ENCODE peak calls at places on chromosome 19, in four cellular contexts. One of them, this sample, is unnamed.

GRCh38 chr19:11382898-11383705 is 1.0 kb downstream of the EPOR start:
- DNase-seq in heart left ventricle: peak; percentile 83
- DNase-seq in GM12891: no peak
- DNase-seq in Peyer's patch: peak; percentile 73
- DNase-seq in this sample: no peak

GRCh38 chr19:33879818-33880575 is 83.3 kb downstream of the KCTD15 start:
- DNase-seq in heart left ventricle: no peak
- DNase-seq in GM12891: peak; percentile 25
- DNase-seq in Peyer's patch: no peak
- DNase-seq in this sample: no peak

GRCh38 chr19:4754248-4754647 is 30.6 kb upstream of the DPP9 start:
- DNase-seq in heart left ventricle: no peak
- DNase-seq in GM12891: no peak
- DNase-seq in Peyer's patch: no peak
- DNase-seq in this sample: no peak

GRCh38 chr19:44600466-44600865 is 12.9 kb upstream of the IGSF23 start:
- DNase-seq in heart left ventricle: no peak
- DNase-seq in GM12891: no peak
- DNase-seq in Peyer's patch: no peak
- DNase-seq in this sample: no peak

GRCh38 chr19:58356971-58357797 is 3.9 kb upstream of the A1BG start:
- DNase-seq in heart left ventricle: peak; percentile 64
- DNase-seq in GM12891: no peak
- DNase-seq in Peyer's patch: no peak
- DNase-seq in this sample: no peak

GRCh38 chr19:10289836-10290438 is at the start of gene ICAM5:
- DNase-seq in heart left ventricle: no peak
- DNase-seq in GM12891: no peak
- DNase-seq in Peyer's patch: no peak
- DNase-seq in this sample: peak; percentile 55

GRCh38 chr19:29260477-29261317 is 47.7 kb upstream of the UQCRFS1 start:
- DNase-seq in heart left ventricle: no peak
- DNase-seq in GM12891: no peak
- DNase-seq in Peyer's patch: no peak
- DNase-seq in this sample: peak; percentile 38

GRCh38 chr19:16115309-16116039 is 3.8 kb downstream of the RAB8A start:
- DNase-seq in heart left ventricle: no peak
- DNase-seq in GM12891: no peak
- DNase-seq in Peyer's patch: peak; percentile 75
- DNase-seq in this sample: no peak

GRCh38 chr19:5077209-5077515 is 108.2 kb downstream of the KDM4B start:
- DNase-seq in heart left ventricle: no peak
- DNase-seq in GM12891: no peak
- DNase-seq in Peyer's patch: no peak
- DNase-seq in this sample: no peak

GRCh38 chr19:11581740-11582139 is 4.3 kb upstream of the ACP5 start:
- DNase-seq in heart left ventricle: no peak
- DNase-seq in GM12891: peak; percentile 50
- DNase-seq in Peyer's patch: peak; percentile 86
- DNase-seq in this sample: no peak

GRCh38 chr19:29517412-29517811 is 8.4 kb upstream of the VSTM2B start:
- DNase-seq in heart left ventricle: peak; percentile 33
- DNase-seq in GM12891: no peak
- DNase-seq in Peyer's patch: no peak
- DNase-seq in this sample: no peak

GRCh38 chr19:29775575-29775900 is 36.3 kb upstream of the CCNE1 start:
- DNase-seq in heart left ventricle: peak; percentile 20
- DNase-seq in GM12891: no peak
- DNase-seq in Peyer's patch: no peak
- DNase-seq in this sample: no peak

GRCh38 chr19:5988520-5989387 is 10.8 kb upstream of the RANBP3 start:
- DNase-seq in heart left ventricle: no peak
- DNase-seq in GM12891: no peak
- DNase-seq in Peyer's patch: no peak
- DNase-seq in this sample: no peak

GRCh38 chr19:43809762-43810696 is 7.8 kb upstream of the LYPD5 start:
- DNase-seq in heart left ventricle: no peak
- DNase-seq in GM12891: no peak
- DNase-seq in Peyer's patch: no peak
- DNase-seq in this sample: no peak

GRCh38 chr19:15123900-15124299 is 16.7 kb downstream of the SYDE1 start:
- DNase-seq in heart left ventricle: peak; percentile 86
- DNase-seq in GM12891: no peak
- DNase-seq in Peyer's patch: no peak
- DNase-seq in this sample: no peak

GRCh38 chr19:13633109-13633508 is 126.8 kb upstream of the CACNA1A start:
- DNase-seq in heart left ventricle: no peak
- DNase-seq in GM12891: no peak
- DNase-seq in Peyer's patch: peak; percentile 75
- DNase-seq in this sample: no peak

GRCh38 chr19:55175117-55175867 is 4.8 kb downstream of the SYT5 start:
- DNase-seq in heart left ventricle: no peak
- DNase-seq in GM12891: no peak
- DNase-seq in Peyer's patch: no peak
- DNase-seq in this sample: no peak

GRCh38 chr19:4196587-4197148 is 14.2 kb downstream of the ANKRD24 start:
- DNase-seq in heart left ventricle: no peak
- DNase-seq in GM12891: no peak
- DNase-seq in Peyer's patch: no peak
- DNase-seq in this sample: no peak

GRCh38 chr19:53994811-53995210 is 3.4 kb downstream of the CACNG6 start:
- DNase-seq in heart left ventricle: no peak
- DNase-seq in GM12891: no peak
- DNase-seq in Peyer's patch: no peak
- DNase-seq in this sample: no peak

GRCh38 chr19:57241181-57241580 is 749 bp downstream of the ZNF805 start:
- DNase-seq in heart left ventricle: no peak
- DNase-seq in GM12891: no peak
- DNase-seq in Peyer's patch: no peak
- DNase-seq in this sample: no peak

GRCh38 chr19:13002389-13002898 is 7.2 kb downstream of the NFIX start:
- DNase-seq in heart left ventricle: peak; percentile 72
- DNase-seq in GM12891: no peak
- DNase-seq in Peyer's patch: no peak
- DNase-seq in this sample: no peak

GRCh38 chr19:32718286-32718685 is 1.3 kb upstream of the TDRD12 start:
- DNase-seq in heart left ventricle: no peak
- DNase-seq in GM12891: no peak
- DNase-seq in Peyer's patch: no peak
- DNase-seq in this sample: no peak

GRCh38 chr19:2215281-2215751 is 20.8 kb downstream of the PLEKHJ1 start:
- DNase-seq in heart left ventricle: no peak
- DNase-seq in GM12891: no peak
- DNase-seq in Peyer's patch: no peak
- DNase-seq in this sample: no peak

GRCh38 chr19:33216198-33216830 is 9.3 kb downstream of the SLC7A10 start:
- DNase-seq in heart left ventricle: no peak
- DNase-seq in GM12891: no peak
- DNase-seq in Peyer's patch: no peak
- DNase-seq in this sample: no peak

GRCh38 chr19:46116121-46116520 is 8.4 kb downstream of the IGFL3 start:
- DNase-seq in heart left ventricle: no peak
- DNase-seq in GM12891: no peak
- DNase-seq in Peyer's patch: no peak
- DNase-seq in this sample: no peak

GRCh38 chr19:40808497-40808896 is 9.5 kb downstream of the EGLN2 start:
- DNase-seq in heart left ventricle: no peak
- DNase-seq in GM12891: no peak
- DNase-seq in Peyer's patch: no peak
- DNase-seq in this sample: no peak

GRCh38 chr19:40810160-40810559 is 11.2 kb downstream of the EGLN2 start:
- DNase-seq in heart left ventricle: no peak
- DNase-seq in GM12891: no peak
- DNase-seq in Peyer's patch: no peak
- DNase-seq in this sample: no peak

GRCh38 chr19:40809358-40810086 is 10.5 kb downstream of the EGLN2 start:
- DNase-seq in heart left ventricle: no peak
- DNase-seq in GM12891: no peak
- DNase-seq in Peyer's patch: no peak
- DNase-seq in this sample: no peak

GRCh38 chr19:40813182-40813581 is 14.2 kb downstream of the EGLN2 start:
- DNase-seq in heart left ventricle: no peak
- DNase-seq in GM12891: no peak
- DNase-seq in Peyer's patch: no peak
- DNase-seq in this sample: no peak

GRCh38 chr19:40811478-40812341 is 12.7 kb downstream of the EGLN2 start:
- DNase-seq in heart left ventricle: no peak
- DNase-seq in GM12891: no peak
- DNase-seq in Peyer's patch: no peak
- DNase-seq in this sample: no peak
- TF ChIP-seq POLR2A in heart left ventricle: no peak
- TF ChIP-seq POLR2A in GM12891: no peak
- TF ChIP-seq POLR2A in Peyer's patch: no peak
- TF ChIP-seq POLR2A in this sample: no peak

GRCh38 chr19:52171321-52172169 is at the start of gene ZNF836:
- DNase-seq in heart left ventricle: peak; percentile 93
- DNase-seq in GM12891: peak; percentile 80
- DNase-seq in Peyer's patch: peak; percentile 96
- DNase-seq in this sample: peak; percentile 89
- TF ChIP-seq POLR2A in heart left ventricle: no peak
- TF ChIP-seq POLR2A in GM12891: no peak
- TF ChIP-seq POLR2A in Peyer's patch: no peak
- TF ChIP-seq POLR2A in this sample: peak; percentile 27

DNA sequence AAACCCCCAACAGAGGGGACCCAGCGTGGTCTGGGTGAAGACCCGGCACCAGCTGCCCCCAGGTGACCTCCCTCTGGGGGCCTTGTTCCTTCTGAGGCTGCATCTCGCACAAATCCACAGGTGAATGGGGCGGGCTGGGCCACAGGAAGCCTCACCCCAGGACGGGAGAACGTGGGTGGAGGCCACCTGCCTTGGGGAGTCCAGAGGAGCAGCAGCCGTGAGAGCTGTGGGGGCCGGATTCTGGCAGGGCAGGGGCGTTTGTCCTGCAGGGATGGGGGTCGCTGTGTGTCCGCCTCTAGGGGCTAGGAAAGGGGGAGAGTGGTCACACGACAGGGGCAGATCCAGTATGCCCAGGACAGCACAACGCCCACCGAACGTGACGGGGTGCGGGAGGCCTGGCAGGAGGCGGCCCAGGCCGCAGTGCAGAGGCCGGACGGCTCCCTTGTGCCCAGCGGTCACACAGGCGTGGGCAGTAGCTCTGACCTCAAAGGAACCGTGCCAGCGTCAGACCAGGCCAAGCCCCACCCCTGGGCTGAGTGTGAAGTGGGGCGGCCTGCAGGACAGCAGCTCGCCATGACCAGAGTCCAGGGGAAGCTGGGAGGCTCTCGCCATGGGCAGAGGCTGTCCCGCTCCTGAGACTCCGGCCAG is 6.6 kb downstream of the POLR2E start:
- DNase-seq in heart left ventricle: no peak
- DNase-seq in GM12891: no peak
- DNase-seq in Peyer's patch: no peak
- DNase-seq in this sample: no peak
- TF ChIP-seq POLR2A in heart left ventricle: no peak
- TF ChIP-seq POLR2A in GM12891: no peak
- TF ChIP-seq POLR2A in Peyer's patch: no peak
- TF ChIP-seq POLR2A in this sample: no peak

DNA sequence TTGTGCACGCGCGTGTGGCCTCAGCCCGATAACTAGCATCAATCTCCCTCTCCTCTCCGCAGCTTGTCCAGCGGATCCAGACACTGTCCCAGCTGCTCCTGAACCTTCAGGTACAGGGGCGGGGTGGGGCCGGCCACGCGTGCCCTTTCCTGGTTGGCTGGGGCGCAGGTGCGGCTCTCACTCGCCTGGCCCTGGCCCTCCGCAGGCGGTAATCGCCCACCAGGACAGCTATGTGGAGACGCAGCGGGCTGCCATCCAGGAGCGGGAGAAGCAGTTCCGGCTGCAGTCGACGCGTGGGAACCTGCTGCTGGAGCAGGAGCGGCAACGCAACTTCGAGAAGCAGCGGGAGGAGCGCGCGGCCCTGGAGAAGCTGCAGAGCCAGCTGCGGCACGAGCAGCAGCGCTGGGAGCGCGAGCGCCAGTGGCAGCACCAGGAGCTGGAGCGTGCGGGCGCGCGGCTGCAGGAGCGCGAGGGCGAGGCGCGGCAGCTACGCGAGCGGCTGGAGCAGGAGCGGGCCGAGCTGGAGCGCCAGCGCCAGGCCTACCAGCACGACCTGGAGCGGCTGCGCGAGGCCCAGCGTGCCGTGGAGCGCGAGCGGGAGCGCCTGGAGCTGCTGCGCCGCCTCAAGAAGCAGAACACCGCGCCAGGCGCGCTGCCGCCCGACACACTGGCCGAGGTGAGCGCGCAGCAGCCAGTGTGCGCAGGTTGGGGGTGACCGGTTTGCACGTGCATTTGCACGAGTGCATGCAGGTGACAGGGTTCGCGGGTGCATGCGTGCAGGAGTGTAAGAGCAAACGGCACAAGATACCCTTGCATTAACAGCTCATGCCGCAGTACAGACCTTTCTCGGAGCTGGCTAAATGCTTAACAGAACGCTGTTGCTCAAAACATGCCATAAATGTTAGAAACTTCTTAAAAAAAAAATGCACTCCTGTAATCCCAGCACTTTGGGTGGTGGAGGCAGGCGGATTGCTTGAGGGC is 21.5 kb downstream of the PEX11G start:
- DNase-seq in heart left ventricle: no peak
- DNase-seq in GM12891: no peak
- DNase-seq in Peyer's patch: no peak
- DNase-seq in this sample: no peak
- TF ChIP-seq POLR2A in heart left ventricle: no peak
- TF ChIP-seq POLR2A in GM12891: no peak
- TF ChIP-seq POLR2A in Peyer's patch: no peak
- TF ChIP-seq POLR2A in this sample: no peak

DNA sequence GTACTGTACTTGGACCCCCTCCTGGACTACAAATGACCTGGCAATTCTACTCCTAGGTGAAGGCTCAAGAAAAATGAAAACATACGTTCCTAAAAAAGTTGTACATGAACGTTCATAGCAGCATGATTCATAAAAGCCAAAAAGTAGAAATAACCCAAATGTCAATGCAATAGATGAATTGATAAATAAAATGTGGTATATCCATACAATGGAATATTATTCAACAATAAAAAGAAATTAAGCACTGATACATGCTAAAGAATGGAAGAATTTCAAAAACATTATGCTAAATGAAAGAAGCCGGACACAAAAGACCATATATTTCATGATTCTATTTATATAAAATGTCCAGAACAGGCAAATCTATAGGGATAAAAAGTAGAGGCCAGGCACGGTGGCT is 9.5 kb downstream of the ZNF432 start:
- DNase-seq in heart left ventricle: no peak
- DNase-seq in GM12891: no peak
- DNase-seq in Peyer's patch: no peak
- DNase-seq in this sample: no peak
- TF ChIP-seq POLR2A in heart left ventricle: no peak
- TF ChIP-seq POLR2A in GM12891: no peak
- TF ChIP-seq POLR2A in Peyer's patch: no peak
- TF ChIP-seq POLR2A in this sample: no peak

GRCh38 chr19:18152817-18153554 is at the start of gene PIK3R2:
- DNase-seq in heart left ventricle: peak; percentile 100
- DNase-seq in GM12891: peak; percentile 98
- DNase-seq in Peyer's patch: peak; percentile 100
- DNase-seq in this sample: peak; percentile 99
- TF ChIP-seq POLR2A in heart left ventricle: peak; percentile 70
- TF ChIP-seq POLR2A in GM12891: no peak
- TF ChIP-seq POLR2A in Peyer's patch: no peak
- TF ChIP-seq POLR2A in this sample: peak; percentile 64

This sample was measured in H54.